ENCODE peak calls at places on chromosomes 3 and 15, in six cellular contexts. One of them, this sample, is unnamed.

GRCh38 chr3:29057326-29057725 is 223.5 kb upstream of the RBMS3 start:
- DNase-seq in GM12865: no peak
- DNase-seq in neural crest cell: no peak
- DNase-seq in progenitor cell of endocrine pancreas: no peak
- DNase-seq in endothelial cell: no peak
- DNase-seq in AG09309: peak
- DNase-seq in this sample: no peak

GRCh38 chr3:171494457-171495109 is 34.4 kb upstream of the TNIK start:
- DNase-seq in GM12865: peak
- DNase-seq in neural crest cell: no peak
- DNase-seq in progenitor cell of endocrine pancreas: no peak
- DNase-seq in endothelial cell: no peak
- DNase-seq in AG09309: no peak
- DNase-seq in this sample: no peak

GRCh38 chr3:121707531-121708273 is 41.8 kb downstream of the GOLGB1 start:
- DNase-seq in GM12865: no peak
- DNase-seq in neural crest cell: no peak
- DNase-seq in progenitor cell of endocrine pancreas: no peak
- DNase-seq in endothelial cell: no peak
- DNase-seq in AG09309: no peak
- DNase-seq in this sample: no peak

GRCh38 chr3:24348348-24348747 is 146.3 kb downstream of the THRB start:
- DNase-seq in GM12865: no peak
- DNase-seq in neural crest cell: no peak
- DNase-seq in progenitor cell of endocrine pancreas: no peak
- DNase-seq in endothelial cell: no peak
- DNase-seq in AG09309: no peak
- DNase-seq in this sample: no peak

GRCh38 chr3:143551790-143552189 is 296.5 kb downstream of the SLC9A9 start:
- DNase-seq in GM12865: no peak
- DNase-seq in neural crest cell: no peak
- DNase-seq in progenitor cell of endocrine pancreas: no peak
- DNase-seq in endothelial cell: no peak
- DNase-seq in AG09309: no peak
- DNase-seq in this sample: no peak

GRCh38 chr3:122146466-122146865 is 37.0 kb upstream of the CASR start:
- DNase-seq in GM12865: peak
- DNase-seq in neural crest cell: no peak
- DNase-seq in progenitor cell of endocrine pancreas: no peak
- DNase-seq in endothelial cell: no peak
- DNase-seq in AG09309: no peak
- DNase-seq in this sample: no peak

GRCh38 chr3:59542276-59542675 is 492.5 kb upstream of the CFAP20DC start:
- DNase-seq in GM12865: no peak
- DNase-seq in neural crest cell: no peak
- DNase-seq in progenitor cell of endocrine pancreas: no peak
- DNase-seq in endothelial cell: no peak
- DNase-seq in AG09309: no peak
- DNase-seq in this sample: no peak

GRCh38 chr3:197882580-197882979 is 67.4 kb upstream of the RPL35A start:
- DNase-seq in GM12865: no peak
- DNase-seq in neural crest cell: no peak
- DNase-seq in progenitor cell of endocrine pancreas: no peak
- DNase-seq in endothelial cell: no peak
- DNase-seq in AG09309: no peak
- DNase-seq in this sample: no peak

DNA sequence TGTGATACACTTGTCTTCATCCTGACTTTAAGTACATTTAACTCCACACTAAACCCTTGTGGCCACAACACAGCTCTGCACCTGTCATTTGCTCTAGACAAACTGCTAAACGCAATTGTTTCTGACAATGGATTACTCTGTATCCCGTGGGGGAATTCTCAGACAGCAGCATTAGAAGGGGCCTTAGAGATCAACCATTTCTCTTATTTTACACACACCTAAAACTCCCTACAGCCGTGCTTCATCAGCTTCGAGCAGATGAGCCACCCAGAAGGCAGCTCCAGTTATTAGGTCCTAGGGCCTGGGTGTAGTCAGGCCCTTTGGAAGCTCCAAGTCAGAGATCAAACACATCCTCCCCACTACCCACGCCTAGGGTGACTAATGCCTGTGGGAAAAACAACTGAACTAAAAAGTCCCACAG is 1.3 kb upstream of the IL12A start:
- DNase-seq in GM12865: peak
- DNase-seq in neural crest cell: no peak
- DNase-seq in progenitor cell of endocrine pancreas: no peak
- DNase-seq in endothelial cell: no peak
- DNase-seq in AG09309: no peak
- DNase-seq in this sample: no peak
- TF ChIP-seq CTCF in GM12865: peak
- TF ChIP-seq CTCF in neural crest cell: peak
- TF ChIP-seq CTCF in progenitor cell of endocrine pancreas: peak
- TF ChIP-seq CTCF in endothelial cell: no peak
- TF ChIP-seq CTCF in AG09309: peak
- TF ChIP-seq CTCF in this sample: no peak

DNA sequence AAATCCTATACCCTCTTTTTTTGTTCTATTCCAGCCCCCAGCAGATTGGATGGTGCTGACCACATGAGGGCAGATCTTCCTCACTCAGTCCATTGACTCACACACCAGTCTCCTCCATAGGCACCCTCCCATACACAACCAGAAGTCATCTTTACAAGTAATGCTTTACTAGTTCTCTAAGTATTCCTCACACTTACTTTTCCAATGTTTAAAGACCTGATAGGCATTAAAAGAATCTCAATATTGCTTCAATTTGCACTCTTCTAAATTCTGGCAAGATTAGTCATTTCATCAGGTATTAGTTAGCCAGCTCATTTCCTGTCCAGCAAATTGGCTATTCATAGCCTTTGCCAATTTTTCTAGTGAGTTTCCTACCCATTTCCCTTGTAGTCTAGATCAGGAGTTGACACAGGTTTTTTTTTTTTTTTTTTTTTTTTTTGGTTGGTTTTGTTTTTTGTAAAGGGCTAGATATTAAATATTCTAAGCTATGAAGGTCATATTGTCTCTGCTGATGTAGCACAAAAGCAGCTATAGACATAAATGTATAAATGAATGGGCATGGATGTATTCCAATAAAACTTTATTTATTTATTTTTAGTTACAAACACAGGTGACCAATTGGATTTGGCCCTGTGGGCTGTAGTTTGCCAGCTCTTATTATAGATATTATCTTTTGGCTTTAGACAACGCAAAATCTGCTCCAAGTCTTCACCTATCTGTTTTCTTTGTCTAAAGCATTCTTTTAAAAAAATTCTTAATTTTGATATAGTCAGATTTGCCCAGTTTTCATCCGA is 76.1 kb downstream of the ABHD5 start:
- DNase-seq in GM12865: no peak
- DNase-seq in neural crest cell: no peak
- DNase-seq in progenitor cell of endocrine pancreas: no peak
- DNase-seq in endothelial cell: no peak
- DNase-seq in AG09309: no peak
- DNase-seq in this sample: no peak
- TF ChIP-seq CTCF in GM12865: no peak
- TF ChIP-seq CTCF in neural crest cell: no peak
- TF ChIP-seq CTCF in progenitor cell of endocrine pancreas: no peak
- TF ChIP-seq CTCF in endothelial cell: no peak
- TF ChIP-seq CTCF in AG09309: peak
- TF ChIP-seq CTCF in this sample: no peak

DNA sequence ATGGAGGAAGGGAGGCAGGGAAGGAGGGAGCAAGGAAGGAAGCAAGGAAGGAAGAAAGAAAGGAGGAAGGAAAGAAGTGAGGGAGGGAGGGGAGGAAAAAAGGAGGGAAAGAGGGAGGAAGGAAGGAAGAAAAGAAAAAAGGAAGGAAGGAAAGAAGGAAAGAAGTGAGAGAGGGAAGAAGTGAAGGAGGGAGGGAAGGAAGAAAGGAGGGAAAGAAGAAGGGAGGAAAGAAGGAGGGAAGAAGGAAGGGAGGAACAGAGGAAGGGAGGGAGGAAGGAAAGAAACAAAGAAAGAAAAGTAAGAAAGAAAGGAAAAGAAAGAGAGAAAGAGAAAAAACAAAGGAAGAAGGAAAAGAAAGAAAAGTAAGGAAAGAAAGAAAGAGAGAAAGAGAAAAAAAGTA is 183.0 kb upstream of the SLC24A5 start:
- DNase-seq in GM12865: no peak
- DNase-seq in neural crest cell: no peak
- DNase-seq in progenitor cell of endocrine pancreas: no peak
- DNase-seq in endothelial cell: no peak
- DNase-seq in AG09309: no peak
- DNase-seq in this sample: no peak
- TF ChIP-seq CTCF in GM12865: no peak
- TF ChIP-seq CTCF in neural crest cell: no peak
- TF ChIP-seq CTCF in progenitor cell of endocrine pancreas: no peak
- TF ChIP-seq CTCF in endothelial cell: no peak
- TF ChIP-seq CTCF in AG09309: no peak
- TF ChIP-seq CTCF in this sample: no peak

GRCh38 chr3:4107430-4107829 is 195.7 kb upstream of the SETMAR start:
- DNase-seq in GM12865: no peak
- DNase-seq in neural crest cell: no peak
- DNase-seq in progenitor cell of endocrine pancreas: no peak
- DNase-seq in endothelial cell: no peak
- DNase-seq in AG09309: no peak
- DNase-seq in this sample: no peak
- TF ChIP-seq CTCF in GM12865: no peak
- TF ChIP-seq CTCF in neural crest cell: peak
- TF ChIP-seq CTCF in progenitor cell of endocrine pancreas: peak
- TF ChIP-seq CTCF in endothelial cell: no peak
- TF ChIP-seq CTCF in AG09309: no peak
- TF ChIP-seq CTCF in this sample: no peak

DNA sequence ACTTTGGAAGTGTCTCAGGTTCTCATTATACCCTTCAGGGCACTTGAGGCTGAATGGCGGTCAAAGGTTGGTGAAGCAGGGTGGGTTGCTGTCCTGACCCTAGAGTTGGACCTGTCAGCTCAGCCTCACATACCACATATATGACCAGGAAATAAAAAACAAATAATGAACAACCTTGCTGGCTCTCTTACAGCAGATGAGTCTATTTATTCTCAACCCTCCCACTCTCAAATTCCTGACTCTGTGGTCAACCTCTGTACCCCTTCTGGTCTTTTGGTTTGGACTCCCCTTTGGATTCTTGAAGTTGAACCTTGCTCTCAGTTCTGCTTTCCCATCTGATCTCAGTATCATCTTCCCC is 16.9 kb downstream of the PPP2R3A start:
- DNase-seq in GM12865: no peak
- DNase-seq in neural crest cell: no peak
- DNase-seq in progenitor cell of endocrine pancreas: no peak
- DNase-seq in endothelial cell: no peak
- DNase-seq in AG09309: no peak
- DNase-seq in this sample: no peak
- TF ChIP-seq CTCF in GM12865: no peak
- TF ChIP-seq CTCF in neural crest cell: no peak
- TF ChIP-seq CTCF in progenitor cell of endocrine pancreas: no peak
- TF ChIP-seq CTCF in endothelial cell: no peak
- TF ChIP-seq CTCF in AG09309: no peak
- TF ChIP-seq CTCF in this sample: no peak

GRCh38 chr3:100634493-100635272 is 25.3 kb downstream of the ADGRG7 start:
- DNase-seq in GM12865: peak
- DNase-seq in neural crest cell: no peak
- DNase-seq in progenitor cell of endocrine pancreas: no peak
- DNase-seq in endothelial cell: peak
- DNase-seq in AG09309: no peak
- DNase-seq in this sample: peak
- TF ChIP-seq CTCF in GM12865: no peak
- TF ChIP-seq CTCF in neural crest cell: no peak
- TF ChIP-seq CTCF in progenitor cell of endocrine pancreas: no peak
- TF ChIP-seq CTCF in endothelial cell: no peak
- TF ChIP-seq CTCF in AG09309: no peak
- TF ChIP-seq CTCF in this sample: no peak

DNA sequence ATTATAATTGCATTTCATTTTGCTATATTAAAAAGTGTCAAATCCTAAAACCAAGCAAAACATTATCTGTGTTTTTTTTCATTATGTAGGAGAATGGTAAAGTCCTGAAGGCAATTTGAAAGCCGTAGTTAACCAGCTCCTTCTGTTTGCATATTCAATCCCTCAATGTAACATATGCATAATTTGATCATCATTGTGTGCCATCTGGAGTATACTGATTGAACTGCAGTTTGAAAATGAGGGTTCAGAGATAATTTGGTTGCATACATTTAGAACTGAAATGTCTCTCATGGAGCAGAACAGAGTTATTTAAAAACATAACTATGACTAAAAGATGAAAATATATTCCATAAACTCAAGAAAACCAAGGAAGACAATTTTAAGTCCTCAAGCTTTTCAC is 518.6 kb downstream of the GBE1 start:
- DNase-seq in GM12865: peak
- DNase-seq in neural crest cell: no peak
- DNase-seq in progenitor cell of endocrine pancreas: no peak
- DNase-seq in endothelial cell: no peak
- DNase-seq in AG09309: no peak
- DNase-seq in this sample: no peak
- TF ChIP-seq CTCF in GM12865: peak
- TF ChIP-seq CTCF in neural crest cell: peak
- TF ChIP-seq CTCF in progenitor cell of endocrine pancreas: peak
- TF ChIP-seq CTCF in endothelial cell: peak
- TF ChIP-seq CTCF in AG09309: peak
- TF ChIP-seq CTCF in this sample: no peak

This sample was measured in CD4-positive, alpha-beta T cell.